ENCODE peak calls at places on chromosomes 2 and 18, in six cellular contexts. R, F, G, L, A and N are unnamed samples.

GRCh38 chr2:36618381-36618780 is 20.4 kb upstream of the FEZ2 start:
- DNase-seq in R (peak), F (peak), G (no peak), L (peak), A (no peak), N (peak)

GRCh38 chr2:235950473-235950809 is 217.7 kb downstream of the GBX2 start:
- DNase-seq in R (no peak), F (no peak), G (no peak), L (no peak), A (no peak), N (no peak)

GRCh38 chr2:191941376-191941775 is 94.5 kb upstream of the CAVIN2 start:
- DNase-seq in R (no peak), F (no peak), G (no peak), L (no peak), A (no peak), N (no peak)

GRCh38 chr2:71743995-71744675 is 290.8 kb downstream of the DYSF start:
- DNase-seq in R (no peak), F (no peak), G (no peak), L (no peak), A (no peak), N (no peak)

GRCh38 chr2:239630618-239631286 is 229.9 kb upstream of the HDAC4 start:
- DNase-seq in R (peak), F (no peak), G (no peak), L (no peak), A (no peak), N (no peak)

GRCh38 chr2:103401621-103402020 is 639.8 kb downstream of the TMEM182 start:
- DNase-seq in R (peak), F (peak), G (no peak), L (peak), A (no peak), N (no peak)

GRCh38 chr2:23009545-23010149 is 375.3 kb upstream of the KLHL29 start:
- DNase-seq in R (no peak), F (no peak), G (no peak), L (no peak), A (no peak), N (no peak)

GRCh38 chr2:5479265-5479928 is 212.8 kb upstream of the SOX11 start:
- DNase-seq in R (no peak), F (no peak), G (no peak), L (no peak), A (no peak), N (no peak)

GRCh38 chr2:207892676-207893402 is 123.1 kb upstream of the FZD5 start:
- DNase-seq in R (no peak), F (no peak), G (no peak), L (no peak), A (no peak), N (no peak)

GRCh38 chr18:61766266-61766884 is 126.4 kb downstream of the RNF152 start:
- DNase-seq in R (no peak), F (no peak), G (no peak), L (no peak), A (no peak), N (no peak)

GRCh38 chr18:61569176-61569892 is 236.1 kb downstream of the CDH20 start:
- DNase-seq in R (no peak), F (no peak), G (peak), L (no peak), A (no peak), N (peak)

GRCh38 chr2:86770816-86771215 is 19.9 kb downstream of the CD8A start:
- DNase-seq in R (no peak), F (no peak), G (no peak), L (no peak), A (no peak), N (no peak)

GRCh38 chr2:148615446-148615845 is 29.1 kb upstream of the EPC2 start:
- DNase-seq in R (no peak), F (peak), G (no peak), L (no peak), A (no peak), N (no peak)

GRCh38 chr2:38037757-38038615 is 38.0 kb downstream of the CYP1B1 start:
- DNase-seq in R (no peak), F (peak), G (peak), L (no peak), A (no peak), N (peak)

GRCh38 chr18:80068571-80069272 is 34.5 kb downstream of the RBFA start:
- DNase-seq in R (no peak), F (no peak), G (no peak), L (no peak), A (no peak), N (no peak)

GRCh38 chr2:127770973-127771735 is 39.8 kb downstream of the WDR33 start:
- DNase-seq in R (peak), F (no peak), G (no peak), L (no peak), A (no peak), N (no peak)

GRCh38 chr2:84458436-84459027 is 548 bp downstream of the SUCLG1 start:
- DNase-seq in R (peak), F (no peak), G (no peak), L (peak), A (peak), N (no peak)

GRCh38 chr2:41870257-41870570 is 177.6 kb upstream of the PKDCC start:
- DNase-seq in R (no peak), F (no peak), G (no peak), L (no peak), A (no peak), N (no peak)

GRCh38 chr18:10953672-10954071 is 195.7 kb downstream of the PIEZO2 start:
- DNase-seq in R (no peak), F (no peak), G (no peak), L (peak), A (no peak), N (no peak)

GRCh38 chr2:157627594-157628281 is 926 bp downstream of the ACVR1C start:
- DNase-seq in R (no peak), F (no peak), G (no peak), L (no peak), A (peak), N (no peak)

GRCh38 chr2:144938308-144938709 is 418.4 kb upstream of the ZEB2 start:
- DNase-seq in R (peak), F (no peak), G (no peak), L (no peak), A (no peak), N (no peak)

GRCh38 chr2:150663143-150663542 is 175.7 kb upstream of the RND3 start:
- DNase-seq in R (no peak), F (no peak), G (no peak), L (no peak), A (no peak), N (no peak)

GRCh38 chr2:72937356-72937669 is 20.0 kb downstream of the EMX1 start:
- DNase-seq in R (no peak), F (no peak), G (no peak), L (peak), A (no peak), N (no peak)

GRCh38 chr18:39198376-39198775 is 1632.8 kb upstream of the CELF4 start:
- DNase-seq in R (no peak), F (no peak), G (no peak), L (no peak), A (no peak), N (peak)

GRCh38 chr18:40159141-40160017 is 1795.7 kb upstream of the PIK3C3 start:
- DNase-seq in R (peak), F (peak), G (no peak), L (no peak), A (no peak), N (peak)

GRCh38 chr2:118202707-118203303 is 114.5 kb downstream of the INSIG2 start:
- DNase-seq in R (peak), F (peak), G (no peak), L (peak), A (peak), N (peak)

GRCh38 chr18:13657974-13658373 is 68.4 kb downstream of the FAM210A start:
- DNase-seq in R (no peak), F (no peak), G (no peak), L (no peak), A (no peak), N (no peak)

GRCh38 chr2:190585000-190585678 is 50.6 kb upstream of the NEMP2 start:
- DNase-seq in R (no peak), F (no peak), G (no peak), L (peak), A (no peak), N (no peak)

GRCh38 chr2:45595724-45596435 is 15.2 kb downstream of the SRBD1 start:
- DNase-seq in R (no peak), F (no peak), G (peak), L (no peak), A (no peak), N (no peak)

GRCh38 chr2:128406629-128407252 is 88.1 kb upstream of the HS6ST1 start:
- DNase-seq in R (no peak), F (no peak), G (no peak), L (no peak), A (no peak), N (no peak)

GRCh38 chr2:129877795-129878775 is 101.4 kb upstream of the RAB6C start:
- DNase-seq in R (peak), F (no peak), G (peak), L (no peak), A (no peak), N (no peak)

GRCh38 chr18:49168970-49169619 is 218.3 kb upstream of the SMAD7 start:
- DNase-seq in R (no peak), F (no peak), G (no peak), L (no peak), A (no peak), N (peak)

GRCh38 chr2:118859157-118859770 is 11.8 kb upstream of the EN1 start:
- DNase-seq in R (no peak), F (no peak), G (no peak), L (no peak), A (no peak), N (no peak)

GRCh38 chr2:159677654-159678053 is 34.7 kb upstream of the MARCHF7 start:
- DNase-seq in R (peak), F (no peak), G (no peak), L (no peak), A (no peak), N (no peak)

DNA sequence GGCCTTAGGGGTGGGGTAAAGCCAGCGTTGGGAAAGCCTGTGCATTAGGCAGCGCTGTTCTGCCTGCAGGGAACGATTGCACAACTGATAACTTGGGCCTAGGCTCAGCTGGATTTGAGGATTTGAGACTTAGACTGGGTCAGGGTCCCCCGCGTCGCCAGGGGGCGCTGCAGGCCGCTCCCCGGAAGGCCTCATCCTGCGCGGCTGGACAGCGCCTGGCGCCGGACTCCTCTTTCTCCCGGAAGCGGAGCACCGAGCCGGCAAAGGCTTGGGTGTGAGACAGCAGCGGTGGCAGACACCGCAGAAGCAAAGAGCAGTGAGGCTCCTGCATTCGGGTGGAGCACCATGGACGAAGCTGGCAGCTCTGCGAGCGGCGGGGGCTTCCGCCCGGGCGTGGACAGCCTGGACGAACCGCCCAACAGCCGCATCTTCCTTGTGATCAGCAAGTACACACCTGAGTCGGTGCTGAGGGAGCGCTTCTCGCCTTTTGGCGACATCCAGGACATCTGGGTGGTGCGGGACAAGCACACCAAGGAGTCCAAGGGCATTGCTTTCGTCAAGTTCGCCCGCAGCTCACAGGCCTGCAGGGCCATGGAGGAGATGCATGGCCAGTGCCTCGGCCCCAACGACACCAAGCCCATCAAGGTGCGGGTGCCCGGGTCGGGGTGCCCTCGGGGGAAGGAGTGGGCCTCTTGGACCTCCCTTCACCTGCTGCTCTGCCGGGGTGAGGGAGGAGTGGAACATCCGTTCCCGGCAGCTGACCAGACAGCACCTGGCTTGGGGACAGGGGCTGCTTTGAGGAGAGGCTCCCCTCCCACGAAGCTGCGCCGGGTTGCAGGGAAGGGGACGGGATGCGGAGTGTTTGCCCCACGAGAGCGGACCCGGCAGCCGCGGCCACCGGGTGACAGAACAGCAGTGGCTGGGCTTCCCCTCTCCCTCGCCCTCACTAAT is at the start of gene RBM45:
- DNase-seq in R (peak), F (peak), G (peak), L (peak), A (peak), N (peak)
- TF ChIP-seq CTCF in R (peak), F (peak), G (peak), L (peak), A (peak), N (peak)

DNA sequence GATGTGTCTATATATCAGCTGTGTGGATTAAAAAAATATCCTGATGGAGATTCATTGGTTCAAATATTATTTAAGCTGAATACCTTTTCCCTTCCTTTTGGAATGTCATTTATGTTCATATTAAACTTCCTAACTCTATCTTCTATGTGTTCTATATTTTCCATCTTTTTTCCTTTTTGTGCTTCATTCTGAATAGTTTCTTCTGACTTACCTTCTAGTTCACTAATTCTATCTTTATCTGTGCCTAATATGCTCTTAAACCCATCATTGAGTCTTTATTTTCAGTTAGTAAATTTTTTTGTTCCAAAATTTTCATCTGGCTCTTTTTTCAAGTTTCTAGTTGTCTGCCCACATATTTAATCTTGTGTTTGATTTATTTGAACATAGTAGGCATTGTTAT is 219.4 kb upstream of the STON1 start:
- DNase-seq in R (no peak), F (no peak), G (no peak), L (no peak), A (no peak), N (no peak)
- TF ChIP-seq CTCF in R (no peak), F (no peak), G (no peak), L (no peak), A (no peak), N (no peak)

DNA sequence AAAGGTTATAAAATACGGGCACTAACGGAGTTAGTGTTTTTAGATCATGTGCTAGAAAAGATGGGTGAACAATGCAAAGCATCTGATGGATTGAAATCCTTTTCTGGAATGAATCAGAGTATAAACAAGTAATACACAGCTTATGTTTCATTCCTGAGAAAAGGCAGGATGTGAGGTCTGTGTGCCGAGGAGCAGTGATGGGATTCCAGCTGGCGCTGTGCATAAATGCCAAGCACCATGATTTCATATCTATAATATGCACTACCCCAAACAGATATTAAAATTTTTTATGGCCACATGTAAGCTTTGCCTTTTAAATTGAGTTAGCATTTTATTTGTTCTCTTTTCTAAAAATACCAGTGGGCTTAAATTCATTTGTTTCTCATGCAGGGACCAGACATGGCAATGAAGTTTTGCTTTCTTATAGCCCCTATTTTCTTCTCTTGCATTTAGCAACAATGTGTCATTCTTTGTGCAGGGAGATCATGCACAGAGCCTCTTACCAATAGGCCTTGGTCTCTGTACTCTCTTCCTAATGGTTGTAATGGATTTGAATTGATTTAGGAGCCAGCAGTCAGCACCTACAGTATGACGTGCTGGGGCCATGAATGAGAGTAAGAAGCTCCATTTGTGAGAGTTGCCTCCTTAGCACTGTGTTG is 323.9 kb downstream of the SLC8A1 start:
- DNase-seq in R (no peak), F (no peak), G (no peak), L (no peak), A (no peak), N (no peak)
- TF ChIP-seq CTCF in R (no peak), F (no peak), G (no peak), L (no peak), A (no peak), N (no peak)

GRCh38 chr2:63544017-63544627 is 44.2 kb downstream of the WDPCP start:
- DNase-seq in R (peak), F (no peak), G (no peak), L (no peak), A (no peak), N (no peak)
- TF ChIP-seq CTCF in R (peak), F (peak), G (peak), L (peak), A (peak), N (no peak)